ENCODE peak calls at places on chromosomes 12 and 14, in ten cellular contexts. One of them, this sample, is unnamed.

GRCh38 chr12:47071241-47071852 is 8.1 kb upstream of the PCED1B start:
- DNase-seq in H7: peak
- DNase-seq in substantia nigra: no peak
- DNase-seq in upper lobe of right lung: no peak
- DNase-seq in stimulated activated naive CD4-positive, alpha-beta T cell: peak
- DNase-seq in fibroblast of mammary gland: no peak
- DNase-seq in cardiac fibroblast: peak
- DNase-seq in GM12865: no peak
- DNase-seq in T-helper 1 cell: peak
- DNase-seq in germinal center: peak
- DNase-seq in this sample: peak

GRCh38 chr14:64159588-64159987 is 134.6 kb downstream of the ESR2 start:
- DNase-seq in H7: peak
- DNase-seq in substantia nigra: no peak
- DNase-seq in upper lobe of right lung: no peak
- DNase-seq in stimulated activated naive CD4-positive, alpha-beta T cell: no peak
- DNase-seq in fibroblast of mammary gland: no peak
- DNase-seq in cardiac fibroblast: no peak
- DNase-seq in GM12865: no peak
- DNase-seq in T-helper 1 cell: no peak
- DNase-seq in germinal center: no peak
- DNase-seq in this sample: no peak

GRCh38 chr14:101774814-101775213 is 13.3 kb downstream of the PPP2R5C start:
- DNase-seq in H7: no peak
- DNase-seq in substantia nigra: no peak
- DNase-seq in upper lobe of right lung: no peak
- DNase-seq in stimulated activated naive CD4-positive, alpha-beta T cell: no peak
- DNase-seq in fibroblast of mammary gland: no peak
- DNase-seq in cardiac fibroblast: no peak
- DNase-seq in GM12865: peak
- DNase-seq in T-helper 1 cell: no peak
- DNase-seq in germinal center: no peak
- DNase-seq in this sample: no peak

GRCh38 chr14:68424443-68425172 is 368.3 kb downstream of the ZFP36L1 start:
- DNase-seq in H7: peak
- DNase-seq in substantia nigra: no peak
- DNase-seq in upper lobe of right lung: no peak
- DNase-seq in stimulated activated naive CD4-positive, alpha-beta T cell: no peak
- DNase-seq in fibroblast of mammary gland: no peak
- DNase-seq in cardiac fibroblast: no peak
- DNase-seq in GM12865: no peak
- DNase-seq in T-helper 1 cell: no peak
- DNase-seq in germinal center: no peak
- DNase-seq in this sample: no peak

GRCh38 chr12:104049278-104050257 is at the start of gene GLT8D2:
- DNase-seq in H7: peak
- DNase-seq in substantia nigra: no peak
- DNase-seq in upper lobe of right lung: peak
- DNase-seq in stimulated activated naive CD4-positive, alpha-beta T cell: no peak
- DNase-seq in fibroblast of mammary gland: peak
- DNase-seq in cardiac fibroblast: peak
- DNase-seq in GM12865: no peak
- DNase-seq in T-helper 1 cell: no peak
- DNase-seq in germinal center: no peak
- DNase-seq in this sample: no peak

GRCh38 chr12:47868041-47868440 is 36.8 kb downstream of the VDR start:
- DNase-seq in H7: no peak
- DNase-seq in substantia nigra: no peak
- DNase-seq in upper lobe of right lung: no peak
- DNase-seq in stimulated activated naive CD4-positive, alpha-beta T cell: no peak
- DNase-seq in fibroblast of mammary gland: peak
- DNase-seq in cardiac fibroblast: peak
- DNase-seq in GM12865: peak
- DNase-seq in T-helper 1 cell: no peak
- DNase-seq in germinal center: no peak
- DNase-seq in this sample: no peak

GRCh38 chr12:56234746-56235436 is 5.0 kb downstream of the SLC39A5 start:
- DNase-seq in H7: peak
- DNase-seq in substantia nigra: no peak
- DNase-seq in upper lobe of right lung: no peak
- DNase-seq in stimulated activated naive CD4-positive, alpha-beta T cell: no peak
- DNase-seq in fibroblast of mammary gland: no peak
- DNase-seq in cardiac fibroblast: no peak
- DNase-seq in GM12865: no peak
- DNase-seq in T-helper 1 cell: no peak
- DNase-seq in germinal center: no peak
- DNase-seq in this sample: no peak

GRCh38 chr12:104619305-104619704 is 162.6 kb downstream of the CHST11 start:
- DNase-seq in H7: no peak
- DNase-seq in substantia nigra: no peak
- DNase-seq in upper lobe of right lung: no peak
- DNase-seq in stimulated activated naive CD4-positive, alpha-beta T cell: no peak
- DNase-seq in fibroblast of mammary gland: no peak
- DNase-seq in cardiac fibroblast: no peak
- DNase-seq in GM12865: no peak
- DNase-seq in T-helper 1 cell: no peak
- DNase-seq in germinal center: no peak
- DNase-seq in this sample: no peak

GRCh38 chr14:92687681-92688433 is 60.6 kb downstream of the LGMN start:
- DNase-seq in H7: peak
- DNase-seq in substantia nigra: no peak
- DNase-seq in upper lobe of right lung: peak
- DNase-seq in stimulated activated naive CD4-positive, alpha-beta T cell: no peak
- DNase-seq in fibroblast of mammary gland: no peak
- DNase-seq in cardiac fibroblast: peak
- DNase-seq in GM12865: no peak
- DNase-seq in T-helper 1 cell: no peak
- DNase-seq in germinal center: no peak
- DNase-seq in this sample: no peak

GRCh38 chr12:59444932-59445331 is 150.9 kb upstream of the SLC16A7 start:
- DNase-seq in H7: no peak
- DNase-seq in substantia nigra: no peak
- DNase-seq in upper lobe of right lung: no peak
- DNase-seq in stimulated activated naive CD4-positive, alpha-beta T cell: peak
- DNase-seq in fibroblast of mammary gland: peak
- DNase-seq in cardiac fibroblast: peak
- DNase-seq in GM12865: peak
- DNase-seq in T-helper 1 cell: no peak
- DNase-seq in germinal center: no peak
- DNase-seq in this sample: no peak

GRCh38 chr14:69615471-69616407 is 4.3 kb downstream of the SUSD6 start:
- DNase-seq in H7: no peak
- DNase-seq in substantia nigra: no peak
- DNase-seq in upper lobe of right lung: no peak
- DNase-seq in stimulated activated naive CD4-positive, alpha-beta T cell: peak
- DNase-seq in fibroblast of mammary gland: peak
- DNase-seq in cardiac fibroblast: peak
- DNase-seq in GM12865: peak
- DNase-seq in T-helper 1 cell: peak
- DNase-seq in germinal center: peak
- DNase-seq in this sample: peak

GRCh38 chr14:61362072-61362750 is 40.8 kb downstream of the PRKCH start:
- DNase-seq in H7: no peak
- DNase-seq in substantia nigra: no peak
- DNase-seq in upper lobe of right lung: no peak
- DNase-seq in stimulated activated naive CD4-positive, alpha-beta T cell: no peak
- DNase-seq in fibroblast of mammary gland: no peak
- DNase-seq in cardiac fibroblast: no peak
- DNase-seq in GM12865: no peak
- DNase-seq in T-helper 1 cell: no peak
- DNase-seq in germinal center: no peak
- DNase-seq in this sample: no peak

GRCh38 chr12:21912318-21912717 is 28.9 kb downstream of the ABCC9 start:
- DNase-seq in H7: no peak
- DNase-seq in substantia nigra: no peak
- DNase-seq in upper lobe of right lung: no peak
- DNase-seq in stimulated activated naive CD4-positive, alpha-beta T cell: no peak
- DNase-seq in fibroblast of mammary gland: peak
- DNase-seq in cardiac fibroblast: peak
- DNase-seq in GM12865: no peak
- DNase-seq in T-helper 1 cell: no peak
- DNase-seq in germinal center: no peak
- DNase-seq in this sample: no peak

GRCh38 chr12:59710004-59710628 is 114.3 kb downstream of the SLC16A7 start:
- DNase-seq in H7: no peak
- DNase-seq in substantia nigra: no peak
- DNase-seq in upper lobe of right lung: no peak
- DNase-seq in stimulated activated naive CD4-positive, alpha-beta T cell: no peak
- DNase-seq in fibroblast of mammary gland: no peak
- DNase-seq in cardiac fibroblast: no peak
- DNase-seq in GM12865: no peak
- DNase-seq in T-helper 1 cell: no peak
- DNase-seq in germinal center: no peak
- DNase-seq in this sample: no peak

GRCh38 chr14:96407980-96408570 is 16.1 kb downstream of the AK7 start:
- DNase-seq in H7: no peak
- DNase-seq in substantia nigra: no peak
- DNase-seq in upper lobe of right lung: no peak
- DNase-seq in stimulated activated naive CD4-positive, alpha-beta T cell: no peak
- DNase-seq in fibroblast of mammary gland: no peak
- DNase-seq in cardiac fibroblast: no peak
- DNase-seq in GM12865: no peak
- DNase-seq in T-helper 1 cell: no peak
- DNase-seq in germinal center: no peak
- DNase-seq in this sample: no peak

GRCh38 chr14:36442824-36443241 is 77.2 kb downstream of the NKX2-1 start:
- DNase-seq in H7: peak
- DNase-seq in substantia nigra: no peak
- DNase-seq in upper lobe of right lung: no peak
- DNase-seq in stimulated activated naive CD4-positive, alpha-beta T cell: no peak
- DNase-seq in fibroblast of mammary gland: no peak
- DNase-seq in cardiac fibroblast: no peak
- DNase-seq in GM12865: no peak
- DNase-seq in T-helper 1 cell: no peak
- DNase-seq in germinal center: no peak
- DNase-seq in this sample: no peak

GRCh38 chr14:100488057-100488456 is 99.2 kb downstream of the BEGAIN start:
- DNase-seq in H7: no peak
- DNase-seq in substantia nigra: no peak
- DNase-seq in upper lobe of right lung: no peak
- DNase-seq in stimulated activated naive CD4-positive, alpha-beta T cell: no peak
- DNase-seq in fibroblast of mammary gland: no peak
- DNase-seq in cardiac fibroblast: no peak
- DNase-seq in GM12865: peak
- DNase-seq in T-helper 1 cell: peak
- DNase-seq in germinal center: no peak
- DNase-seq in this sample: no peak

GRCh38 chr12:101039848-101040531 is 170.0 kb downstream of the SLC5A8 start:
- DNase-seq in H7: no peak
- DNase-seq in substantia nigra: no peak
- DNase-seq in upper lobe of right lung: no peak
- DNase-seq in stimulated activated naive CD4-positive, alpha-beta T cell: no peak
- DNase-seq in fibroblast of mammary gland: peak
- DNase-seq in cardiac fibroblast: no peak
- DNase-seq in GM12865: no peak
- DNase-seq in T-helper 1 cell: no peak
- DNase-seq in germinal center: no peak
- DNase-seq in this sample: no peak

GRCh38 chr12:132319359-132319950 is 9.9 kb downstream of the GALNT9 start:
- DNase-seq in H7: no peak
- DNase-seq in substantia nigra: no peak
- DNase-seq in upper lobe of right lung: no peak
- DNase-seq in stimulated activated naive CD4-positive, alpha-beta T cell: no peak
- DNase-seq in fibroblast of mammary gland: no peak
- DNase-seq in cardiac fibroblast: no peak
- DNase-seq in GM12865: no peak
- DNase-seq in T-helper 1 cell: no peak
- DNase-seq in germinal center: no peak
- DNase-seq in this sample: no peak

GRCh38 chr14:34363733-34364134 is 98.3 kb downstream of the SPTSSA start:
- DNase-seq in H7: no peak
- DNase-seq in substantia nigra: no peak
- DNase-seq in upper lobe of right lung: peak
- DNase-seq in stimulated activated naive CD4-positive, alpha-beta T cell: no peak
- DNase-seq in fibroblast of mammary gland: peak
- DNase-seq in cardiac fibroblast: peak
- DNase-seq in GM12865: no peak
- DNase-seq in T-helper 1 cell: no peak
- DNase-seq in germinal center: no peak
- DNase-seq in this sample: no peak

GRCh38 chr12:65881348-65881961 is 57.2 kb downstream of the HMGA2 start:
- DNase-seq in H7: peak
- DNase-seq in substantia nigra: no peak
- DNase-seq in upper lobe of right lung: no peak
- DNase-seq in stimulated activated naive CD4-positive, alpha-beta T cell: no peak
- DNase-seq in fibroblast of mammary gland: peak
- DNase-seq in cardiac fibroblast: peak
- DNase-seq in GM12865: no peak
- DNase-seq in T-helper 1 cell: no peak
- DNase-seq in germinal center: no peak
- DNase-seq in this sample: no peak

GRCh38 chr14:64682173-64682710 is 22.0 kb upstream of the PLEKHG3 start:
- DNase-seq in H7: peak
- DNase-seq in substantia nigra: peak
- DNase-seq in upper lobe of right lung: peak
- DNase-seq in stimulated activated naive CD4-positive, alpha-beta T cell: no peak
- DNase-seq in fibroblast of mammary gland: peak
- DNase-seq in cardiac fibroblast: peak
- DNase-seq in GM12865: no peak
- DNase-seq in T-helper 1 cell: no peak
- DNase-seq in germinal center: no peak
- DNase-seq in this sample: no peak

GRCh38 chr12:93387780-93388179 is 10.1 kb downstream of the NUDT4 start:
- DNase-seq in H7: no peak
- DNase-seq in substantia nigra: no peak
- DNase-seq in upper lobe of right lung: no peak
- DNase-seq in stimulated activated naive CD4-positive, alpha-beta T cell: no peak
- DNase-seq in fibroblast of mammary gland: peak
- DNase-seq in cardiac fibroblast: peak
- DNase-seq in GM12865: peak
- DNase-seq in T-helper 1 cell: peak
- DNase-seq in germinal center: no peak
- DNase-seq in this sample: no peak

GRCh38 chr12:6961695-6962284 is 8.7 kb downstream of the PHB2 start:
- DNase-seq in H7: peak
- DNase-seq in substantia nigra: no peak
- DNase-seq in upper lobe of right lung: peak
- DNase-seq in stimulated activated naive CD4-positive, alpha-beta T cell: no peak
- DNase-seq in fibroblast of mammary gland: peak
- DNase-seq in cardiac fibroblast: peak
- DNase-seq in GM12865: peak
- DNase-seq in T-helper 1 cell: peak
- DNase-seq in germinal center: no peak
- DNase-seq in this sample: no peak

GRCh38 chr12:88577537-88577936 is 2.7 kb downstream of the KITLG start:
- DNase-seq in H7: no peak
- DNase-seq in substantia nigra: no peak
- DNase-seq in upper lobe of right lung: no peak
- DNase-seq in stimulated activated naive CD4-positive, alpha-beta T cell: no peak
- DNase-seq in fibroblast of mammary gland: peak
- DNase-seq in cardiac fibroblast: peak
- DNase-seq in GM12865: no peak
- DNase-seq in T-helper 1 cell: no peak
- DNase-seq in germinal center: no peak
- DNase-seq in this sample: no peak

GRCh38 chr14:49962616-49963015 is 69.7 kb downstream of the ARF6 start:
- DNase-seq in H7: no peak
- DNase-seq in substantia nigra: no peak
- DNase-seq in upper lobe of right lung: peak
- DNase-seq in stimulated activated naive CD4-positive, alpha-beta T cell: no peak
- DNase-seq in fibroblast of mammary gland: peak
- DNase-seq in cardiac fibroblast: no peak
- DNase-seq in GM12865: peak
- DNase-seq in T-helper 1 cell: peak
- DNase-seq in germinal center: peak
- DNase-seq in this sample: no peak

GRCh38 chr12:12620730-12621315 is 9.1 kb downstream of the CREBL2 start:
- DNase-seq in H7: no peak
- DNase-seq in substantia nigra: no peak
- DNase-seq in upper lobe of right lung: no peak
- DNase-seq in stimulated activated naive CD4-positive, alpha-beta T cell: no peak
- DNase-seq in fibroblast of mammary gland: no peak
- DNase-seq in cardiac fibroblast: no peak
- DNase-seq in GM12865: no peak
- DNase-seq in T-helper 1 cell: no peak
- DNase-seq in germinal center: no peak
- DNase-seq in this sample: no peak

GRCh38 chr12:32312049-32312670 is 87.2 kb upstream of the FGD4 start:
- DNase-seq in H7: peak
- DNase-seq in substantia nigra: no peak
- DNase-seq in upper lobe of right lung: no peak
- DNase-seq in stimulated activated naive CD4-positive, alpha-beta T cell: peak
- DNase-seq in fibroblast of mammary gland: peak
- DNase-seq in cardiac fibroblast: peak
- DNase-seq in GM12865: peak
- DNase-seq in T-helper 1 cell: peak
- DNase-seq in germinal center: peak
- DNase-seq in this sample: peak

This sample was measured in naive thymus-derived CD4-positive, alpha-beta T cell.